ENCODE peak calls at places on chromosomes 11 and 22, in six cellular contexts. S, L, D, H, O and X are unnamed samples.

GRCh38 chr11:127066426-127067090 is 66.0 kb upstream of the KIRREL3 start:
- DNase-seq in D (no peak), L (no peak), S (no peak), O (peak), H (no peak), X (no peak)

GRCh38 chr22:35305525-35306070 is 5.9 kb downstream of the TOM1 start:
- DNase-seq in S (no peak), H (no peak), D (no peak), O (peak), L (no peak), X (peak)

GRCh38 chr11:65919151-65920034 is at the start of gene DRAP1:
- DNase-seq in D (peak), O (peak), L (peak), H (peak), S (peak), X (peak)

GRCh38 chr11:8259316-8259995 is 4.2 kb downstream of the LMO1 start:
- DNase-seq in D (no peak), S (no peak), L (no peak), O (no peak), H (peak), X (peak)

GRCh38 chr11:67626970-67627369 is 2.8 kb downstream of the NUDT8 start:
- DNase-seq in O (no peak), H (peak), S (no peak), D (no peak), L (no peak), X (no peak)

GRCh38 chr22:36439481-36440271 is 41.8 kb downstream of the TXN2 start:
- DNase-seq in O (peak), D (peak), S (no peak), H (no peak), L (no peak), X (no peak)

GRCh38 chr22:21450320-21450831 is 16.8 kb upstream of the TMEM191C start:
- DNase-seq in O (no peak), S (peak), H (peak), L (peak), D (no peak), X (peak)

GRCh38 chr11:17986007-17986710 is 26.7 kb downstream of the SERGEF start:
- DNase-seq in S (no peak), H (no peak), D (no peak), L (no peak), O (peak), X (no peak)

GRCh38 chr11:109978895-109979294 is 114.3 kb upstream of the ZC3H12C start:
- DNase-seq in D (no peak), L (no peak), S (no peak), O (no peak), H (no peak), X (no peak)

GRCh38 chr22:41876275-41876674 is 38.6 kb downstream of the SHISA8 start:
- DNase-seq in S (no peak), D (no peak), O (no peak), L (no peak), H (no peak), X (no peak)

GRCh38 chr11:20632169-20632532 is 32.7 kb downstream of the SLC6A5 start:
- DNase-seq in O (no peak), L (no peak), S (no peak), H (no peak), D (no peak), X (no peak)

GRCh38 chr11:62755086-62755615 is 1.2 kb upstream of the ZBTB3 start:
- DNase-seq in O (no peak), D (no peak), L (no peak), H (no peak), S (no peak), X (no peak)

GRCh38 chr22:27581688-27582087 is 219.9 kb downstream of the MN1 start:
- DNase-seq in L (no peak), S (no peak), O (no peak), D (peak), H (peak), X (no peak)

GRCh38 chr22:20258584-20259335 is 9.4 kb downstream of the RTN4R start:
- DNase-seq in O (no peak), D (no peak), L (no peak), S (peak), H (no peak), X (no peak)

GRCh38 chr22:36540867-36541642 is 12.1 kb upstream of the EIF3D start:
- DNase-seq in L (no peak), O (no peak), D (no peak), S (no peak), H (no peak), X (no peak)

GRCh38 chr22:31732089-31732829 is 17.7 kb downstream of the PRR14L start:
- DNase-seq in S (no peak), L (no peak), H (no peak), D (no peak), O (no peak), X (no peak)

GRCh38 chr22:31726692-31727091 is 23.2 kb downstream of the PRR14L start:
- DNase-seq in S (no peak), H (no peak), O (no peak), D (no peak), L (no peak), X (no peak)

GRCh38 chr22:31733580-31734079 is 16.3 kb downstream of the PRR14L start:
- DNase-seq in H (no peak), L (no peak), O (no peak), D (no peak), S (no peak), X (no peak)

GRCh38 chr22:31728857-31729256 is 21.1 kb downstream of the PRR14L start:
- DNase-seq in L (no peak), D (no peak), S (no peak), H (no peak), O (no peak), X (no peak)

GRCh38 chr22:31730344-31730711 is 19.6 kb downstream of the PRR14L start:
- DNase-seq in H (no peak), S (no peak), O (no peak), L (no peak), D (no peak), X (no peak)
- TF ChIP-seq CTCF in H (no peak), S (no peak), O (no peak), L (peak), D (no peak), X (peak)

GRCh38 chr22:49646876-49647275 is 180.8 kb downstream of the BRD1 start:
- DNase-seq in S (no peak), D (no peak), O (no peak), H (no peak), L (no peak), X (no peak)

GRCh38 chr22:49648053-49648452 is 179.6 kb downstream of the BRD1 start:
- DNase-seq in D (no peak), S (peak), O (no peak), L (no peak), H (no peak), X (no peak)

GRCh38 chr22:49645791-49646550 is 181.7 kb downstream of the BRD1 start:
- DNase-seq in O (no peak), L (no peak), S (no peak), H (no peak), D (no peak), X (no peak)

GRCh38 chr22:49649166-49649565 is 178.5 kb downstream of the BRD1 start:
- DNase-seq in O (no peak), L (no peak), D (no peak), H (no peak), S (peak), X (no peak)

DNA sequence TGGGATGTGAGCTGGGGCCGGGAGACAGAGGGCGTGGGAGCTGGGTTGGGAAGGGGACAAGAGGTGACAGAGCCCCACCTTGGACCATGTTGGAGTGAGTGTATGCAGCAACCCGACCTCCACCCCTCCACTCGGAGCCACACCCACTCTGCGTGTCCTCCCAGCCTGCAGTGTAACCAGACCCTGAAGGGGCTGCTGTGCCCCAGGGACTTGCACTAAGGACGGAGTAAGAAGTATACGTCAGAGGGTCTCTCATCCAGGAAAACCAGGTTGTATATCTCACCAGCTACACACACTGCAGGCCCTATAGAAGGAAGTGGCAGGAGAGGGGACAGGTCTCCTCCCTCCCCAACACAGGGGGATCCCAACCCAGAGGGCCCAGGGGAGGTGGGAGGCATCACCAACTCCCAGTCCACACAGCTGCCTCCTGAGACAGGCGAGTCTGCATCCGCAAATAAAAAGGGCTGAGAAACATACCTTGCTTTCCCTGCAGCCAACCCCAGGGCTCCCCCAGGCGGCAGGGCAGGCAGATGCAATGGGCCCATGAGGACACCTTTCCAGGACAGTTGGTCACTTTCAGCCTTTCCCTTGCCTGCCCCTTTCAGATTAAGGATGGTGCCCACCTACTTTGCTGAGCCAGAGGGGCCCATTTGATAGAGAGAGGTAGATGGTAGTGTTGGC is 180.2 kb downstream of the BRD1 start:
- DNase-seq in S (no peak), H (no peak), D (no peak), L (no peak), O (no peak), X (no peak)
- TF ChIP-seq CTCF in S (no peak), H (no peak), D (no peak), L (no peak), O (no peak), X (no peak)

GRCh38 chr11:75214411-75214821 is 26.2 kb upstream of the TPBGL start:
- DNase-seq in D (peak), H (no peak), O (peak), S (no peak), L (peak), X (peak)
- TF ChIP-seq CTCF in D (peak), H (no peak), O (peak), S (no peak), L (peak), X (peak)

GRCh38 chr11:10623797-10624761 is 55.6 kb upstream of the LYVE1 start:
- DNase-seq in D (peak), O (no peak), H (no peak), S (no peak), L (peak), X (no peak)
- TF ChIP-seq CTCF in D (no peak), O (peak), H (no peak), S (peak), L (peak), X (peak)